ENCODE peak calls at places on chromosomes 4 and X, in four cellular contexts. W is AG04449, H is Karpas-422, M is left ventricle myocardium inferior. R is an unnamed sample.
A peak's percentile ranks its signal among the peaks of the same experiment; 100 is the strongest.

GRCh38 chrX:35380808-35381700 is 417.1 kb upstream of the MAGEB16 start:
- DNase-seq in H (peak; percentile 71), W (no peak), M (no peak), R (no peak)

GRCh38 chr4:54090404-54090803 is 9.6 kb upstream of the GSX2 start:
- DNase-seq in H (no peak), W (no peak), M (no peak), R (no peak)

GRCh38 chrX:22037911-22038537 is 5.9 kb downstream of the PHEX start:
- DNase-seq in W (no peak), M (no peak), H (no peak), R (no peak)

GRCh38 chrX:49204017-49204416 is 4.0 kb upstream of the SYP start:
- DNase-seq in M (no peak), W (no peak), H (no peak), R (no peak)

GRCh38 chrX:15894724-15895123 is 40.1 kb upstream of the AP1S2 start:
- DNase-seq in H (no peak), M (no peak), W (no peak), R (no peak)

GRCh38 chr4:73615613-73616012 is 4.6 kb downstream of the RASSF6 start:
- DNase-seq in W (no peak), M (no peak), H (peak; percentile 40), R (no peak)

GRCh38 chr4:80913381-80913780 is 117.1 kb upstream of the BMP3 start:
- DNase-seq in M (no peak), W (no peak), H (no peak), R (no peak)

GRCh38 chrX:155643240-155643639 is 30.5 kb upstream of the TMLHE start:
- DNase-seq in H (no peak), W (no peak), M (no peak), R (no peak)

GRCh38 chr4:100042235-100042634 is 92.2 kb upstream of the H2AZ1 start:
- DNase-seq in H (no peak), W (no peak), M (no peak), R (no peak)

GRCh38 chr4:2353222-2354107 is 65.0 kb downstream of the ZFYVE28 start:
- DNase-seq in H (no peak), M (no peak), W (no peak), R (no peak)

GRCh38 chr4:85548116-85548515 is 73.2 kb downstream of the ARHGAP24 start:
- DNase-seq in H (no peak), W (no peak), M (no peak), R (no peak)

GRCh38 chrX:44514272-44514671 is 28.4 kb downstream of the FUNDC1 start:
- DNase-seq in W (no peak), M (no peak), H (no peak), R (no peak)

GRCh38 chr4:75048208-75048879 is 115.4 kb downstream of the PARM1 start:
- DNase-seq in H (no peak), W (no peak), M (no peak), R (no peak)

GRCh38 chrX:153972368-153973126 is at the start of gene TMEM187:
- DNase-seq in H (peak; percentile 97), M (peak; percentile 85), W (no peak), R (peak; percentile 93)

GRCh38 chr4:15689540-15689939 is 7.9 kb downstream of the FAM200B start:
- DNase-seq in W (no peak), H (no peak), M (no peak), R (no peak)

GRCh38 chrX:69229436-69229835 is 64.2 kb upstream of the PJA1 start:
- DNase-seq in M (no peak), H (no peak), W (peak; percentile 36), R (peak; percentile 78)

GRCh38 chr4:4577359-4577875 is 35.6 kb upstream of the STX18 start:
- DNase-seq in M (no peak), H (no peak), W (no peak), R (no peak)

GRCh38 chr4:65669008-65669971 is 999 bp downstream of the EPHA5 start:
- DNase-seq in H (no peak), W (no peak), M (no peak), R (no peak)

GRCh38 chrX:45903781-45904201 is 641.4 kb downstream of the ZNF674 start:
- DNase-seq in W (no peak), H (no peak), M (no peak), R (no peak)

GRCh38 chr4:158065603-158066002 is 107.2 kb downstream of the GASK1B start:
- DNase-seq in W (no peak), H (no peak), M (no peak), R (no peak)

GRCh38 chrX:153971632-153972367 is at the start of gene HCFC1:
- DNase-seq in H (peak; percentile 95), M (peak; percentile 91), W (peak; percentile 21), R (peak; percentile 74)

GRCh38 chrX:43165343-43165920 is 387.5 kb upstream of the PPP1R2C start:
- DNase-seq in W (no peak), H (no peak), M (no peak), R (no peak)

GRCh38 chr4:19987746-19988145 is 264.0 kb upstream of the SLIT2 start:
- DNase-seq in M (no peak), W (peak; percentile 19), H (no peak), R (peak; percentile 48)

GRCh38 chr4:182346675-182347375 is 103.6 kb downstream of the TENM3 start:
- DNase-seq in W (no peak), M (no peak), H (no peak), R (no peak)

GRCh38 chr4:80566203-80566872 is 230.8 kb downstream of the CFAP299 start:
- DNase-seq in W (no peak), H (no peak), M (no peak), R (no peak)

GRCh38 chrX:48816014-48816810 is 10.1 kb upstream of the ERAS start:
- DNase-seq in M (no peak), W (no peak), H (no peak), R (no peak)

GRCh38 chr4:184506527-184507121 is 32.3 kb upstream of the IRF2 start:
- DNase-seq in H (peak; percentile 64), M (no peak), W (no peak), R (no peak)

GRCh38 chr4:38287090-38287843 is 327.1 kb downstream of the PTTG2 start:
- DNase-seq in H (no peak), M (no peak), W (no peak), R (no peak)

GRCh38 chr4:41967392-41967791 is 14.2 kb upstream of the DCAF4L1 start:
- DNase-seq in W (no peak), H (no peak), M (no peak), R (no peak)

GRCh38 chrX:129741880-129742758 is 3.3 kb downstream of the XPNPEP2 start:
- DNase-seq in W (no peak), H (no peak), M (no peak), R (no peak)

GRCh38 chr4:184807797-184808718 is 17.7 kb downstream of the ACSL1 start:
- DNase-seq in M (no peak), H (no peak), W (no peak), R (no peak)

GRCh38 chr4:185217390-185217985 is 8.1 kb downstream of the SNX25 start:
- DNase-seq in W (no peak), H (peak; percentile 55), M (no peak), R (no peak)

GRCh38 chrX:111288841-111289240 is 18.6 kb upstream of the CAPN6 start:
- DNase-seq in W (no peak), M (no peak), H (no peak), R (no peak)

GRCh38 chrX:2536974-2537373 is 36.2 kb upstream of the DHRSX start:
- DNase-seq in W (no peak), M (peak; percentile 27), H (no peak), R (no peak)

GRCh38 chr4:151668687-151669402 is 92.0 kb downstream of the GATB start:
- DNase-seq in W (no peak), H (no peak), M (no peak), R (no peak)

GRCh38 chrX:623599-624323 is 6.8 kb upstream of the SHOX start:
- DNase-seq in H (no peak), W (no peak), M (no peak), R (no peak)